ENCODE peak calls at places on chromosomes 13 and 19, in five cellular contexts. N is SK-N-SH, X is hepatocyte, A is PC-3, E is GM23248. T is an unnamed sample. For H3K9me2, the result is how much of the 10 kb centered on the place peaks cover.

GRCh38 chr13:60267498-60268202 is 103.9 kb upstream of the DIAPH3 start:
- DNase-seq in A (no peak), X (peak), N (no peak), E (peak), T (no peak)

GRCh38 chr19:35150445-35150844 is 4.1 kb upstream of the FXYD5 start:
- DNase-seq in E (no peak), A (no peak), X (no peak), N (no peak), T (no peak)

GRCh38 chr13:58963321-58963720 is 1200.4 kb downstream of the DIAPH3 start:
- DNase-seq in N (no peak), A (no peak), X (no peak), E (no peak), T (no peak)

GRCh38 chr19:44841255-44841654 is 4.8 kb upstream of the NECTIN2 start:
- DNase-seq in N (no peak), A (no peak), X (no peak), E (no peak), T (no peak)

GRCh38 chr19:4456843-4457653 is 546 bp downstream of the UBXN6 start:
- DNase-seq in X (peak), N (peak), A (no peak), E (peak), T (no peak)

GRCh38 chr13:97256343-97256783 is 34.2 kb downstream of the MBNL2 start:
- DNase-seq in N (no peak), E (peak), A (peak), X (peak), T (no peak)

GRCh38 chr19:33467851-33468250 is 53.7 kb downstream of the PEPD start:
- DNase-seq in E (no peak), X (no peak), A (no peak), N (no peak), T (no peak)

GRCh38 chr19:46714523-46715106 is 2.3 kb downstream of the PRKD2 start:
- DNase-seq in X (no peak), E (peak), N (no peak), A (no peak), T (peak)

GRCh38 chr13:23500858-23501257 is 67.4 kb upstream of the SACS start:
- DNase-seq in A (peak), E (peak), X (peak), N (no peak), T (no peak)

GRCh38 chr13:111177803-111178389 is 62.8 kb downstream of the ARHGEF7 start:
- DNase-seq in A (no peak), N (no peak), E (peak), X (no peak), T (no peak)

GRCh38 chr19:11214387-11214786 is 17.0 kb upstream of the KANK2 start:
- DNase-seq in E (no peak), A (no peak), X (no peak), N (no peak), T (no peak)

GRCh38 chr13:40442826-40443225 is 223.6 kb downstream of the FOXO1 start:
- DNase-seq in A (no peak), N (no peak), X (no peak), E (no peak), T (no peak)

GRCh38 chr13:29448124-29448685 is 147.3 kb downstream of the SLC7A1 start:
- DNase-seq in E (no peak), N (no peak), A (no peak), X (no peak), T (no peak)

GRCh38 chr13:67353031-67353430 is 122.9 kb upstream of the PCDH9 start:
- DNase-seq in X (no peak), N (no peak), A (no peak), E (no peak), T (no peak)

GRCh38 chr19:13153627-13154240 is 3.5 kb downstream of the IER2 start:
- DNase-seq in E (peak), N (no peak), A (peak), X (peak), T (no peak)

GRCh38 chr13:93621051-93621450 is 394.4 kb downstream of the GPC6 start:
- DNase-seq in X (no peak), E (no peak), A (no peak), N (no peak), T (no peak)

GRCh38 chr13:20939662-20940061 is 37.1 kb upstream of the XPO4 start:
- DNase-seq in E (no peak), N (no peak), X (no peak), A (no peak), T (no peak)

GRCh38 chr13:39148513-39148961 is 110.3 kb downstream of the NHLRC3 start:
- DNase-seq in A (no peak), N (no peak), E (peak), X (peak), T (no peak)

GRCh38 chr19:47660435-47660832 is 51.5 kb downstream of the BICRA start:
- DNase-seq in N (no peak), X (peak), A (peak), E (no peak), T (no peak)

GRCh38 chr13:111976474-111977183 is 90.3 kb upstream of the SOX1 start:
- DNase-seq in E (no peak), N (peak), A (no peak), X (no peak), T (no peak)

GRCh38 chr19:485122-485521 is 11.2 kb upstream of the MADCAM1 start:
- DNase-seq in X (no peak), N (no peak), E (no peak), A (no peak), T (no peak)

GRCh38 chr19:13984875-13985741 is 21.0 kb downstream of the RFX1 start:
- DNase-seq in A (no peak), E (no peak), X (no peak), N (no peak), T (no peak)

GRCh38 chr19:31408460-31409124 is 59.4 kb upstream of the TSHZ3 start:
- DNase-seq in A (peak), E (peak), X (peak), N (no peak), T (no peak)
- H3K9me2 ChIP-seq in A (under half), E (under half), X (under half), N (under half), T (under half)

GRCh38 chr19:50679177-50680125 is 30.2 kb downstream of the C19orf81 start:
- DNase-seq in E (peak), A (peak), N (peak), X (peak), T (peak)
- H3K4me2 ChIP-seq in E (no peak), A (no peak), N (no peak), X (no peak), T (no peak)

GRCh38 chr13:107113387-107113786 is 545.5 kb upstream of the ARGLU1 start:
- DNase-seq in E (no peak), A (no peak), X (no peak), N (no peak), T (no peak)

GRCh38 chr13:107111248-107111647 is 543.3 kb upstream of the ARGLU1 start:
- DNase-seq in A (no peak), N (no peak), X (no peak), E (no peak), T (no peak)
- H3K9me2 ChIP-seq in A (under half), N (under half), X (under half), E (under half), T (under half)

GRCh38 chr13:78722700-78723099 is 63.7 kb upstream of the OBI1 start:
- DNase-seq in E (no peak), N (no peak), A (no peak), X (no peak), T (no peak)
- H3K4me2 ChIP-seq in E (no peak), N (no peak), A (no peak), X (no peak), T (no peak)

GRCh38 chr13:35882722-35883497 is 248.3 kb downstream of the DCLK1 start:
- DNase-seq in N (no peak), A (peak), X (no peak), E (no peak), T (no peak)

GRCh38 chr13:35881360-35881759 is 249.8 kb downstream of the DCLK1 start:
- DNase-seq in A (no peak), N (no peak), X (no peak), E (peak), T (no peak)

GRCh38 chr13:35874704-35875103 is 256.5 kb downstream of the DCLK1 start:
- DNase-seq in N (no peak), X (no peak), A (no peak), E (no peak), T (no peak)

GRCh38 chr13:35876601-35877000 is 254.6 kb downstream of the DCLK1 start:
- DNase-seq in A (no peak), E (peak), X (no peak), N (no peak), T (no peak)

DNA sequence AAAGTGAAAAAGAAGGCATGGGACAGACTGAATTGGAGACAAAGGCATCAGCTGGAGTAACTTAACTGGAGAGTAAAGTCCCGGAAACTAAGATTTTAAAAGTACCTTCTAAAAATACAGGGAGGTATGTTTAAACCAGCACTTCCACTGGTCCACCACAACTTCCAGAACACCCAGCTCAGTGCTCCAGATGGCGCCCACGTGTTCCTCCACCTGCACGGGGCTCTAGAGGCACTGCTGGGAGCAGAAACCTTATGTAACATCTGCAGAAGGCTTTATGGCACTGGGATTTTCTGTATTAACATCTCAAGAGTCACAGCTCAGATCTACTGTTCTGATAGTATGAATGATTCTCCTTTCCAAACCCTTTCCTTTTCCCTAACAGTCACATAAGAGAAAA is 252.1 kb downstream of the DCLK1 start:
- DNase-seq in A (no peak), E (no peak), N (no peak), X (no peak), T (peak)
- H3K9me2 ChIP-seq in A (under half), E (under half), N (under half), X (under half), T (under half)

DNA sequence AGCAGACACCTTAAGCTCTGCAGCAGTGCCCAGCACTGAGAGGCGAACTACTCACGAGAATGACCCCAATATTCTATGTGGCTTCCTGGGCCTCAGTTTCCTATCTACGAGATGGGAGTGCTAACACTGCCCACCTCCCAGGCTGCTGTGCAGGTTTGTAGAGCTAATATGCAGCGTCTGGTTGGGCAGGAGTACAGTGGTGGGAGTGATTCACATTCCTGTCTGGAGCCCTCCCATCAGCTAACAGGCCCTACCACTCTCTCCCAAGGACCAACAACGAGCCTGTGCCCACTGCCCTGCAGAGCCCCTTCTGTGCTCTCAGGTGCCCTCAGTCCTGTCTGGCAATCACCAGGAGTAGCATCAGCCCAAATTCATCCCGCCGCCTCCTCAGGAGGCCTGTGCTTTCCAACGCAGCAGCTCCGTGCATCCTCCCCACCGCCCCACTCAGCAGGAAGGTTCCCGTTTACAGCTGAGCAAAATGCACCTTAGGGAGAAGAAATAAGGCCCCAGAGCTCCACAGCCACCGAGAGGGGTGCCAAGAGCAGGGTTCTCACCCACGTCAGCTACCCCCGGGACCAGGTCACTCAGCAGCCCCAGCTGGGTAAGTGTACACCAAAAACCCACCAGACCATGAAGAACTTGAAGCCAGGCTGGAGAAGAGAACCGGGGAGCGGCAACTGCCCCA is 6.6 kb downstream of the AKT2 start:
- DNase-seq in E (peak), X (no peak), A (no peak), N (no peak), T (no peak)
- H3K4me2 ChIP-seq in E (peak), X (peak), A (no peak), N (no peak), T (no peak)

DNA sequence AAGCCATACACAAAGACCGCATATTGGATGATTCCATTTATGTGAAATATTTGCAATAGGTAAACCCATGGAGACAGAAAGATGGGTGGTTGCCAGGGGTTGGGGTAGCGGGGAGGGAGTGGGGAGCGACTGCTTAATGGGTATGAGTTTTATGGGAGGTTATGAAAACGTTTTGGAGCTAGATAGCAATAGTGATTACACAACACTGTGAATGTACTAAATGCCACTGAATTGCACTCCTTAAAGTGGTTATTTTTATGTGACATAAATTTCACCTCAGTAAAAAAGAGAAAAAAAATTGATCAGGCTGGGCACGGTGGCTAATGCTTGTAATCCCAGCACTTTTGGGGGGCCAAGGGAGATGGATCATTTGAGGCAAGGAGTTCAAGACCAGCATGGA is 36.6 kb downstream of the GRIK5 start:
- DNase-seq in E (no peak), A (no peak), N (no peak), X (no peak), T (no peak)
- H3K9me2 ChIP-seq in E (under half), A (under half), N (under half), X (under half), T (under half)

DNA sequence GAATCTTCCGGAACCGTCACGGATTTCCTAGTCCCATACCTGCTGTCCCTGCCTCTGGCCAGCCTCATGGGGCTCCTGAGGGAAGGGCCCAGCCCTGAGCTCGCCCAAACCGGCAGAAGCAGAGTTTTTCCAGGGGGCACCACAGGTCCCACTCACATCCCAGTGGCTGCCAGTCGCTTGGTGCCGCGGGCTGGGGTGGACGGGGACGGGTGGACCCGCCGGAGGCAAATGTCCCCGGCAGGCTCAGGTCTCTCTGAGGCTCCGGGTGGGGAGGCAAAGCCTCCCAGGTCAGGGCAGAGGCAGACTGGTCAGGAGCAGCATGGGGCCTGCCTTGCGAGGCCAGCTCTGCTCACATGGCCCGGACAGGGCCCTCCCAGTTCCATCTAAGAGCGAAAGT is 24.8 kb downstream of the ADPRHL1 start:
- DNase-seq in X (no peak), N (no peak), A (no peak), E (no peak), T (no peak)
- H3K4me2 ChIP-seq in X (no peak), N (no peak), A (no peak), E (no peak), T (no peak)

GRCh38 chr13:104936304-104936703 is 1599.2 kb downstream of the EFNB2 start:
- DNase-seq in A (no peak), E (no peak), X (no peak), N (no peak), T (no peak)
- H3K9me2 ChIP-seq in A (under half), E (under half), X (under half), N (under half), T (under half)

GRCh38 chr13:100363874-100364273 is 224.7 kb downstream of the GGACT start:
- DNase-seq in A (peak), X (no peak), N (no peak), E (peak), T (no peak)
- H3K4me2 ChIP-seq in A (peak), X (no peak), N (peak), E (peak), T (no peak)